ENCODE peak calls at places on chromosomes 12 and 14, in five cellular contexts. Q is activated CD4-positive, alpha-beta T cell treated with anti-CD3 and anti-CD28 coated beads for 24 hours; N is endothelial cell; S is GM04503; Z is body of pancreas. H is an unnamed sample.

GRCh38 chr12:47556219-47556618 is 149.6 kb downstream of the RPAP3 start:
- DNase-seq in Z (no peak), Q (no peak), S (no peak), N (no peak), H (no peak)

GRCh38 chr14:59998575-59998974 is 78.6 kb downstream of the LRRC9 start:
- DNase-seq in Q (no peak), N (no peak), S (no peak), Z (no peak), H (no peak)

GRCh38 chr14:94575730-94576585 is 5.3 kb upstream of the SERPINA5 start:
- DNase-seq in Q (no peak), S (no peak), Z (peak; percentile 81), N (no peak), H (no peak)

GRCh38 chr12:53065975-53066593 is 13.1 kb downstream of the SPRYD3 start:
- DNase-seq in Q (peak; percentile 62), N (peak; percentile 76), S (no peak), Z (peak; percentile 83), H (no peak)

GRCh38 chr12:125164541-125164940 is 99.3 kb downstream of the AACS start:
- DNase-seq in Q (no peak), N (no peak), S (no peak), Z (no peak), H (no peak)

GRCh38 chr14:60101801-60102200 is 10.1 kb downstream of the PCNX4 start:
- DNase-seq in Q (no peak), S (no peak), N (no peak), Z (no peak), H (no peak)

GRCh38 chr12:76360316-76360715 is 12.1 kb upstream of the BBS10 start:
- DNase-seq in N (no peak), Q (no peak), Z (no peak), S (no peak), H (no peak)

GRCh38 chr12:92476844-92477243 is 225.9 kb upstream of the PLEKHG7 start:
- DNase-seq in Z (no peak), S (no peak), Q (no peak), N (no peak), H (no peak)

GRCh38 chr12:125089083-125089482 is 23.8 kb downstream of the AACS start:
- DNase-seq in Z (no peak), Q (no peak), N (no peak), S (no peak), H (no peak)

GRCh38 chr12:65952737-65953209 is 128.5 kb downstream of the HMGA2 start:
- DNase-seq in Z (no peak), S (no peak), Q (no peak), N (no peak), H (peak; percentile 86)

GRCh38 chr14:89418452-89418851 is 1.4 kb upstream of the FOXN3 start:
- DNase-seq in Z (no peak), S (no peak), Q (no peak), N (no peak), H (no peak)

GRCh38 chr12:2683283-2684025 is 111.3 kb upstream of the FKBP4 start:
- DNase-seq in Q (no peak), N (no peak), Z (no peak), S (no peak), H (no peak)

GRCh38 chr14:37091651-37092050 is 80.8 kb downstream of the SLC25A21 start:
- DNase-seq in N (no peak), S (no peak), Z (no peak), Q (no peak), H (no peak)

GRCh38 chr12:51678086-51678724 is 87.2 kb downstream of the SCN8A start:
- DNase-seq in N (peak; percentile 37), S (no peak), Q (no peak), Z (peak; percentile 71), H (no peak)

GRCh38 chr14:22333408-22334274 is 255.4 kb downstream of the DAD1 start:
- DNase-seq in S (peak; percentile 16), Z (peak; percentile 65), Q (no peak), N (no peak), H (peak; percentile 32)

GRCh38 chr14:62462996-62463395 is 582.3 kb downstream of the KCNH5 start:
- DNase-seq in S (no peak), Q (no peak), N (no peak), Z (no peak), H (no peak)

GRCh38 chr12:56101045-56101444 is 3.3 kb upstream of the PA2G4 start:
- DNase-seq in Z (no peak), N (no peak), Q (no peak), S (no peak), H (no peak)

GRCh38 chr12:31228811-31229792 is 96.8 kb downstream of the SINHCAF start:
- DNase-seq in N (no peak), Z (peak; percentile 94), S (no peak), Q (no peak), H (no peak)

GRCh38 chr14:60506010-60506409 is 2.9 kb upstream of the SIX6 start:
- DNase-seq in N (no peak), Q (no peak), Z (no peak), S (no peak), H (no peak)

GRCh38 chr14:69038449-69039286 is 59.6 kb upstream of the ACTN1 start:
- DNase-seq in S (no peak), N (no peak), Z (no peak), Q (no peak), H (no peak)

GRCh38 chr12:79194595-79194994 is 330.0 kb downstream of the SYT1 start:
- DNase-seq in N (no peak), Q (no peak), Z (no peak), S (no peak), H (no peak)

GRCh38 chr12:27289414-27289813 is 43.2 kb upstream of the BMAL2 start:
- DNase-seq in S (no peak), Z (no peak), N (no peak), Q (no peak), H (no peak)

GRCh38 chr12:116590561-116590960 is 31.4 kb downstream of the MAP1LC3B2 start:
- DNase-seq in N (no peak), S (no peak), Q (no peak), Z (no peak), H (no peak)

GRCh38 chr12:113194971-113195391 is 9.5 kb downstream of the RITA1 start:
- DNase-seq in N (no peak), Q (no peak), Z (no peak), S (peak; percentile 32), H (peak; percentile 49)

GRCh38 chr12:68648179-68648578 is 37.5 kb downstream of the RAP1B start:
- DNase-seq in Z (no peak), S (no peak), Q (no peak), N (no peak), H (no peak)

GRCh38 chr12:99381992-99382391 is 265.6 kb upstream of the GARIN6 start:
- DNase-seq in Q (no peak), S (no peak), Z (no peak), N (no peak), H (peak; percentile 8)

GRCh38 chr12:66804555-66804954 is 125.7 kb upstream of the GRIP1 start:
- DNase-seq in Q (no peak), S (no peak), Z (no peak), N (no peak), H (no peak)

H was measured in HS-5.